ENCODE peak calls at places on chromosomes 12 and 14, in four cellular contexts. O is ACHN; F is stimulated activated CD4-positive, alpha-beta T cell treated with anti-CD3 and anti-CD28 coated beads, Interleukin-1b, Interleukin-23, amount 100 ng/mL, for 1 hour; H is activated CD8-positive, alpha-beta memory T cell treated with anti-CD3 and anti-CD28 coated beads for 48 hours. K is an unnamed sample.
A peak's percentile ranks its signal among the peaks of the same experiment; 100 is the strongest.

GRCh38 chr14:92460541-92460915 is 53.1 kb upstream of the RIN3 start:
- DNase-seq in O (no peak), H (no peak), F (no peak), K (no peak)

GRCh38 chr14:104549536-104550339 is 29.8 kb upstream of the C14orf180 start:
- DNase-seq in F (no peak), O (no peak), H (no peak), K (no peak)

GRCh38 chr12:63917864-63918742 is 73.6 kb downstream of the SRGAP1 start:
- DNase-seq in F (no peak), H (no peak), O (peak; percentile 98), K (no peak)

GRCh38 chr12:45402288-45402687 is 186.4 kb downstream of the ANO6 start:
- DNase-seq in H (no peak), O (no peak), F (no peak), K (no peak)

GRCh38 chr12:88237954-88238353 is 95.8 kb downstream of the TMTC3 start:
- DNase-seq in O (peak; percentile 75), F (no peak), H (no peak), K (no peak)

GRCh38 chr12:122929812-122930211 is 33.9 kb upstream of the VPS37B start:
- DNase-seq in O (no peak), F (no peak), H (no peak), K (no peak)

GRCh38 chr14:50776522-50776921 is 54.4 kb downstream of the NIN start:
- DNase-seq in F (no peak), O (no peak), H (no peak), K (no peak)

GRCh38 chr14:92677087-92677668 is 71.2 kb downstream of the LGMN start:
- DNase-seq in F (no peak), O (no peak), H (no peak), K (peak; percentile 22)

GRCh38 chr12:126860210-126860609 is 1406.8 kb upstream of the TMEM132C start:
- DNase-seq in O (no peak), F (no peak), H (no peak), K (no peak)

GRCh38 chr14:75126121-75126544 is 715 bp downstream of the NEK9 start:
- DNase-seq in O (peak; percentile 3), H (no peak), F (no peak), K (peak; percentile 17)

GRCh38 chr12:104698871-104699270 is 242.1 kb downstream of the CHST11 start:
- DNase-seq in H (no peak), O (peak; percentile 24), F (no peak), K (no peak)

GRCh38 chr12:109951751-109952150 is 44.4 kb downstream of the GIT2 start:
- DNase-seq in F (no peak), O (peak; percentile 99), H (no peak), K (no peak)

GRCh38 chr12:4270670-4271432 is 2.7 kb upstream of the CCND2 start:
- DNase-seq in F (no peak), O (peak; percentile 39), H (peak; percentile 28), K (no peak)

GRCh38 chr12:122350444-122350843 is 72.0 kb downstream of the CLIP1 start:
- DNase-seq in O (no peak), H (no peak), F (no peak), K (no peak)

GRCh38 chr12:58140395-58140794 is 199.0 kb downstream of the ATP23 start:
- DNase-seq in O (no peak), F (no peak), H (no peak), K (no peak)

GRCh38 chr14:30957813-30958370 is 67.6 kb upstream of the AP4S1 start:
- DNase-seq in F (no peak), O (peak; percentile 53), H (no peak), K (no peak)

GRCh38 chr12:66514581-66514980 is 164.3 kb downstream of the GRIP1 start:
- DNase-seq in O (no peak), F (no peak), H (no peak), K (no peak)

GRCh38 chr12:88267630-88268029 is 125.5 kb downstream of the TMTC3 start:
- DNase-seq in O (no peak), H (no peak), F (no peak), K (no peak)